ENCODE peak calls at places on chromosomes 11 and 22, in six cellular contexts. One of them, this sample, is unnamed.

GRCh38 chr11:9016916-9017642 is 13.3 kb upstream of the NRIP3 start:
- DNase-seq in AML-193: no peak
- DNase-seq in fibroblast of the aortic adventitia: no peak
- DNase-seq in naive thymus-derived CD8-positive, alpha-beta T cell: no peak
- DNase-seq in activated naive CD4-positive, alpha-beta T cell: no peak
- DNase-seq in EH: peak
- DNase-seq in this sample: no peak

GRCh38 chr11:65864758-65865471 is 4.7 kb downstream of the MUS81 start:
- DNase-seq in EH: no peak
- DNase-seq in AML-193: no peak
- DNase-seq in activated naive CD4-positive, alpha-beta T cell: no peak
- DNase-seq in fibroblast of the aortic adventitia: no peak
- DNase-seq in naive thymus-derived CD8-positive, alpha-beta T cell: no peak
- DNase-seq in this sample: no peak

GRCh38 chr11:103676413-103676812 is 360.0 kb upstream of the DDI1 start:
- DNase-seq in fibroblast of the aortic adventitia: no peak
- DNase-seq in AML-193: no peak
- DNase-seq in EH: peak
- DNase-seq in activated naive CD4-positive, alpha-beta T cell: no peak
- DNase-seq in naive thymus-derived CD8-positive, alpha-beta T cell: no peak
- DNase-seq in this sample: no peak

GRCh38 chr11:36009469-36009868 is 65.6 kb downstream of the LDLRAD3 start:
- DNase-seq in fibroblast of the aortic adventitia: peak
- DNase-seq in activated naive CD4-positive, alpha-beta T cell: no peak
- DNase-seq in EH: peak
- DNase-seq in naive thymus-derived CD8-positive, alpha-beta T cell: no peak
- DNase-seq in AML-193: no peak
- DNase-seq in this sample: no peak

GRCh38 chr22:23267225-23268043 is 87.1 kb downstream of the BCR start:
- DNase-seq in fibroblast of the aortic adventitia: no peak
- DNase-seq in EH: no peak
- DNase-seq in naive thymus-derived CD8-positive, alpha-beta T cell: no peak
- DNase-seq in AML-193: no peak
- DNase-seq in activated naive CD4-positive, alpha-beta T cell: no peak
- DNase-seq in this sample: no peak

GRCh38 chr11:83195176-83195531 is 1.6 kb downstream of the ANKRD42 start:
- DNase-seq in naive thymus-derived CD8-positive, alpha-beta T cell: peak
- DNase-seq in AML-193: peak
- DNase-seq in fibroblast of the aortic adventitia: no peak
- DNase-seq in activated naive CD4-positive, alpha-beta T cell: no peak
- DNase-seq in EH: peak
- DNase-seq in this sample: no peak

GRCh38 chr11:14413307-14414072 is 54.5 kb upstream of the RRAS2 start:
- DNase-seq in fibroblast of the aortic adventitia: peak
- DNase-seq in AML-193: no peak
- DNase-seq in naive thymus-derived CD8-positive, alpha-beta T cell: no peak
- DNase-seq in activated naive CD4-positive, alpha-beta T cell: no peak
- DNase-seq in EH: peak
- DNase-seq in this sample: peak

GRCh38 chr11:114354076-114354475 is 46.2 kb downstream of the C11orf71 start:
- DNase-seq in fibroblast of the aortic adventitia: peak
- DNase-seq in naive thymus-derived CD8-positive, alpha-beta T cell: no peak
- DNase-seq in activated naive CD4-positive, alpha-beta T cell: no peak
- DNase-seq in AML-193: no peak
- DNase-seq in EH: peak
- DNase-seq in this sample: peak

GRCh38 chr11:120977470-120977869 is 46.4 kb upstream of the TBCEL start:
- DNase-seq in fibroblast of the aortic adventitia: no peak
- DNase-seq in EH: peak
- DNase-seq in activated naive CD4-positive, alpha-beta T cell: no peak
- DNase-seq in AML-193: no peak
- DNase-seq in naive thymus-derived CD8-positive, alpha-beta T cell: no peak
- DNase-seq in this sample: no peak

GRCh38 chr11:110497204-110497987 is 67.6 kb downstream of the FDX1 start:
- DNase-seq in naive thymus-derived CD8-positive, alpha-beta T cell: no peak
- DNase-seq in fibroblast of the aortic adventitia: peak
- DNase-seq in AML-193: peak
- DNase-seq in activated naive CD4-positive, alpha-beta T cell: no peak
- DNase-seq in EH: no peak
- DNase-seq in this sample: no peak

GRCh38 chr11:17459211-17459610 is 17.4 kb downstream of the ABCC8 start:
- DNase-seq in EH: no peak
- DNase-seq in activated naive CD4-positive, alpha-beta T cell: no peak
- DNase-seq in fibroblast of the aortic adventitia: no peak
- DNase-seq in AML-193: no peak
- DNase-seq in naive thymus-derived CD8-positive, alpha-beta T cell: no peak
- DNase-seq in this sample: no peak

GRCh38 chr11:10540546-10540914 is 457 bp downstream of the RNF141 start:
- DNase-seq in AML-193: no peak
- DNase-seq in fibroblast of the aortic adventitia: peak
- DNase-seq in naive thymus-derived CD8-positive, alpha-beta T cell: no peak
- DNase-seq in activated naive CD4-positive, alpha-beta T cell: no peak
- DNase-seq in EH: no peak
- DNase-seq in this sample: no peak

GRCh38 chr11:117438371-117439000 is 110.8 kb downstream of the CEP164 start:
- DNase-seq in naive thymus-derived CD8-positive, alpha-beta T cell: no peak
- DNase-seq in fibroblast of the aortic adventitia: no peak
- DNase-seq in EH: no peak
- DNase-seq in AML-193: no peak
- DNase-seq in activated naive CD4-positive, alpha-beta T cell: no peak
- DNase-seq in this sample: no peak

GRCh38 chr11:74388678-74389327 is 9.4 kb downstream of the PGM2L1 start:
- DNase-seq in naive thymus-derived CD8-positive, alpha-beta T cell: peak
- DNase-seq in activated naive CD4-positive, alpha-beta T cell: peak
- DNase-seq in fibroblast of the aortic adventitia: peak
- DNase-seq in EH: peak
- DNase-seq in AML-193: peak
- DNase-seq in this sample: peak

GRCh38 chr11:114668109-114668508 is 10.2 kb upstream of the NXPE2 start:
- DNase-seq in activated naive CD4-positive, alpha-beta T cell: no peak
- DNase-seq in AML-193: no peak
- DNase-seq in naive thymus-derived CD8-positive, alpha-beta T cell: no peak
- DNase-seq in fibroblast of the aortic adventitia: no peak
- DNase-seq in EH: no peak
- DNase-seq in this sample: no peak

GRCh38 chr11:16881074-16881709 is 133.0 kb downstream of the PLEKHA7 start:
- DNase-seq in fibroblast of the aortic adventitia: peak
- DNase-seq in naive thymus-derived CD8-positive, alpha-beta T cell: no peak
- DNase-seq in activated naive CD4-positive, alpha-beta T cell: no peak
- DNase-seq in EH: peak
- DNase-seq in AML-193: no peak
- DNase-seq in this sample: peak

GRCh38 chr22:41668971-41669911 is 19.4 kb downstream of the SNU13 start:
- DNase-seq in AML-193: no peak
- DNase-seq in EH: peak
- DNase-seq in fibroblast of the aortic adventitia: peak
- DNase-seq in naive thymus-derived CD8-positive, alpha-beta T cell: no peak
- DNase-seq in activated naive CD4-positive, alpha-beta T cell: no peak
- DNase-seq in this sample: peak

GRCh38 chr11:74018331-74019005 is 9.6 kb upstream of the UCP3 start:
- DNase-seq in naive thymus-derived CD8-positive, alpha-beta T cell: no peak
- DNase-seq in fibroblast of the aortic adventitia: peak
- DNase-seq in EH: peak
- DNase-seq in activated naive CD4-positive, alpha-beta T cell: no peak
- DNase-seq in AML-193: no peak
- DNase-seq in this sample: peak

GRCh38 chr11:97684486-97685439 is 1295.0 kb downstream of the JRKL start:
- DNase-seq in AML-193: no peak
- DNase-seq in fibroblast of the aortic adventitia: no peak
- DNase-seq in EH: no peak
- DNase-seq in activated naive CD4-positive, alpha-beta T cell: no peak
- DNase-seq in naive thymus-derived CD8-positive, alpha-beta T cell: no peak
- DNase-seq in this sample: no peak

GRCh38 chr11:2399488-2400068 is 972 bp upstream of the TSSC4 start:
- DNase-seq in naive thymus-derived CD8-positive, alpha-beta T cell: no peak
- DNase-seq in activated naive CD4-positive, alpha-beta T cell: no peak
- DNase-seq in fibroblast of the aortic adventitia: peak
- DNase-seq in EH: no peak
- DNase-seq in AML-193: no peak
- DNase-seq in this sample: no peak

This sample was measured in AG08396.